ENCODE peak calls at places on chromosomes 2 and 18, in nine cellular contexts. K is tibial artery; C is CD8-positive, alpha-beta T cell; R is colonic mucosa; N is left ventricle myocardium inferior; E is breast epithelium; M is cardiac muscle cell; T is A673; Z is stomach. G is an unnamed sample.

GRCh38 chr2:137888845-137889244 is 75.4 kb upstream of the HNMT start:
- DNase-seq in K (no peak), C (no peak), R (peak; percentile 50), N (peak; percentile 19), E (no peak), M (peak; percentile 61), T (peak; percentile 51), Z (peak; percentile 51), G (peak; percentile 49)

GRCh38 chr2:12325806-12326205 is 390.9 kb upstream of the TRIB2 start:
- DNase-seq in K (peak; percentile 76), C (no peak), R (no peak), N (no peak), E (no peak), M (no peak), T (peak; percentile 74), Z (peak; percentile 53), G (no peak)

GRCh38 chr2:84654414-84654813 is 138.1 kb downstream of the DNAH6 start:
- DNase-seq in K (no peak), C (no peak), R (no peak), N (no peak), E (no peak), M (no peak), T (no peak), Z (no peak), G (no peak)

GRCh38 chr18:56835331-56835730 is 184.2 kb downstream of the WDR7 start:
- DNase-seq in K (no peak), C (no peak), R (no peak), N (no peak), E (no peak), M (no peak), T (no peak), Z (no peak), G (no peak)

GRCh38 chr2:151828143-151828889 is at the start of gene ARL5A:
- DNase-seq in K (peak; percentile 97), C (peak; percentile 93), R (peak; percentile 96), N (peak; percentile 95), E (peak; percentile 95), M (peak; percentile 97), T (peak; percentile 95), Z (peak; percentile 97), G (peak; percentile 95)

GRCh38 chr2:106065983-106066826 is 127.9 kb downstream of the UXS1 start:
- DNase-seq in K (no peak), C (no peak), R (no peak), N (no peak), E (no peak), M (peak; percentile 46), T (no peak), Z (no peak), G (no peak)

GRCh38 chr2:11746376-11746806 is at the start of gene LPIN1:
- DNase-seq in K (peak; percentile 95), C (peak; percentile 86), R (peak; percentile 91), N (peak; percentile 91), E (peak; percentile 90), M (peak; percentile 95), T (peak; percentile 91), Z (peak; percentile 93), G (peak; percentile 92)

GRCh38 chr2:45390856-45391255 is 220.2 kb downstream of the SRBD1 start:
- DNase-seq in K (no peak), C (no peak), R (no peak), N (no peak), E (no peak), M (no peak), T (no peak), Z (no peak), G (no peak)

GRCh38 chr2:67389286-67389685 is 7.8 kb upstream of the ETAA1 start:
- DNase-seq in K (no peak), C (no peak), R (no peak), N (no peak), E (no peak), M (no peak), T (peak; percentile 48), Z (no peak), G (no peak)

GRCh38 chr2:140506606-140507005 is 1624.2 kb downstream of the LRP1B start:
- DNase-seq in K (no peak), C (no peak), R (no peak), N (no peak), E (no peak), M (no peak), T (peak; percentile 15), Z (no peak), G (no peak)

GRCh38 chr18:58562999-58563667 is 65.8 kb downstream of the ALPK2 start:
- DNase-seq in K (no peak), C (no peak), R (no peak), N (no peak), E (no peak), M (no peak), T (no peak), Z (no peak), G (no peak)

GRCh38 chr2:185221-185620 is 78.6 kb downstream of the SH3YL1 start:
- DNase-seq in K (no peak), C (no peak), R (no peak), N (no peak), E (no peak), M (no peak), T (no peak), Z (no peak), G (no peak)

GRCh38 chr2:184695-185094 is 79.1 kb downstream of the SH3YL1 start:
- DNase-seq in K (no peak), C (no peak), R (no peak), N (no peak), E (no peak), M (no peak), T (no peak), Z (no peak), G (no peak)

GRCh38 chr2:191311-192190 is 72.3 kb downstream of the SH3YL1 start:
- DNase-seq in K (no peak), C (no peak), R (no peak), N (no peak), E (no peak), M (no peak), T (no peak), Z (no peak), G (no peak)

GRCh38 chr2:182509-183122 is 81.2 kb downstream of the SH3YL1 start:
- DNase-seq in K (no peak), C (no peak), R (no peak), N (no peak), E (no peak), M (no peak), T (peak; percentile 4), Z (no peak), G (no peak)

GRCh38 chr2:187825-188224 is 76.0 kb downstream of the SH3YL1 start:
- DNase-seq in K (no peak), C (no peak), R (no peak), N (no peak), E (no peak), M (no peak), T (no peak), Z (no peak), G (no peak)
- H3K9me3 ChIP-seq in K (no peaks in the 10 kb centered on the region), C (peaks cover 2% of the 10 kb centered on the region), R (no peaks in the 10 kb centered on the region), N (peaks cover 20% of the 10 kb centered on the region), E (peaks cover 14% of the 10 kb centered on the region), M (no peaks in the 10 kb centered on the region), T (peaks cover 12% of the 10 kb centered on the region), Z (peaks cover 13% of the 10 kb centered on the region), G (peaks cover 4% of the 10 kb centered on the region)

GRCh38 chr2:149651229-149651628 is 63.7 kb upstream of the MMADHC start:
- DNase-seq in K (no peak), C (no peak), R (no peak), N (no peak), E (no peak), M (no peak), T (no peak), Z (no peak), G (no peak)

GRCh38 chr2:149650006-149650405 is 62.4 kb upstream of the MMADHC start:
- DNase-seq in K (no peak), C (no peak), R (no peak), N (no peak), E (no peak), M (no peak), T (no peak), Z (no peak), G (no peak)

GRCh38 chr2:149645391-149645790 is 57.8 kb upstream of the MMADHC start:
- DNase-seq in K (no peak), C (no peak), R (no peak), N (no peak), E (no peak), M (peak; percentile 12), T (peak; percentile 13), Z (no peak), G (no peak)

GRCh38 chr2:149652520-149652919 is 64.9 kb upstream of the MMADHC start:
- DNase-seq in K (no peak), C (no peak), R (no peak), N (no peak), E (no peak), M (no peak), T (no peak), Z (no peak), G (no peak)

DNA sequence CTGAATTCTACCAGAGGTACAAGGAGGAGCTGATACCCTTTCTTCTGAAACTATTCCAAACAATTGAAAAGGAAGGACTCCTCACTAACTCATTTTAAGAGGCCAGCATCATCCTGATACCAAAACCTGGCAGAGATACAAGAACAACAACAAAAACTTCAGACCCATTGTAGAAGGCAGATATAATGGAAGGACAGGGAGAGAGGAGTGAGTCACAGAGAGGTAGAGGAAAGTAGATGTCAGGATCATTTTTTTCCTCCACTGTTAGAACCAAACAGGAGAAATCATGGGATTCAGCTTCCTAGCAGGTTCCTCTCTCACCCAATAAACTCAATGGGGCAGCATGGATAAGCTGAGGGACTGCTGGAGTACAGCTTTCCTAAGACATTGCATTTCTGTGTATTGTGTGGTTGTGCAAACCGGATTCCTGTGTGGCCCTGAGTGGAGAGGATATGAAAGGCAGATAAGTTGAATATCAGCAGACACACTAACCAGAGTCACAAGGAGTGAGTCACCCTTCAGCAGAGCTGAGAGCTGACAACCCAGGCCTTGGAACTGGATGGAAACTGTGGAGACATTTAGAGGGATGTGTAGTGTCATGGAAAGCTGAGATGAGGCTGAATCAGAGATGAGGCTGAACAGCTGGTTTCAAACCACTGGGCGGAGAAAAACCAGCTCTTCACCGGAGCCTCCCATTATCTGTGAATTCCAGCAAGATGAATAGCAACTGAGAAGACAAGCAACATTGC is 60.9 kb upstream of the MMADHC start:
- DNase-seq in K (no peak), C (no peak), R (peak; percentile 20), N (no peak), E (no peak), M (no peak), T (peak; percentile 21), Z (no peak), G (no peak)
- H3K27ac ChIP-seq in K (no peak overlapping the region), C (no peak overlapping the region), R (no peak overlapping the region), N (peak overlapping the region; percentile 10), E (no peak overlapping the region), M (no peak overlapping the region), T (no peak overlapping the region), Z (no peak overlapping the region), G (peak overlapping the region; percentile 41)

GRCh38 chr2:224142397-224143312 is 103.6 kb upstream of the SERPINE2 start:
- DNase-seq in K (no peak), C (no peak), R (no peak), N (no peak), E (no peak), M (no peak), T (peak; percentile 76), Z (no peak), G (no peak)
- H3K9me3 ChIP-seq in K (no peaks in the 10 kb centered on the region), C (no peaks in the 10 kb centered on the region), R (no peaks in the 10 kb centered on the region), N (no peaks in the 10 kb centered on the region), E (no peaks in the 10 kb centered on the region), M (no peaks in the 10 kb centered on the region), T (no peaks in the 10 kb centered on the region), Z (no peaks in the 10 kb centered on the region), G (no peaks in the 10 kb centered on the region)

DNA sequence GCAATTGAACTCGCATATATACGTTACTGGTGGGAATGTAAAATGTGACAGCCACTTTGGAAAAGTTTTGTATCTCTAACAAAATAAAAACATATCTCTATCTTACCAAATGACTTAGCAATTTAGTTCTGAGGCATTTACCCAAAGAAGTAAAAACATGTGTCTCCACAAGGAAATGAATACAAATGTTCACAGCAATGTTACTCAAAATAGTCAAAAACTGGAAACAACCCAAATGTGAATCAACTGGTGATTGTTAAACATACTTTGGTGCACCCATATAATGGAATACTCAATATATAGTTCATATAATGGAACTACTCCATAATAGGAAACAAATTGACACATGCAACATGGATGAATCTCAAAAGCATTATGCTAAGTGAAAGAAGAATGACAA is 70.4 kb upstream of the DNER start:
- DNase-seq in K (no peak), C (no peak), R (no peak), N (no peak), E (no peak), M (no peak), T (no peak), Z (no peak), G (no peak)
- H3K27ac ChIP-seq in K (no peak overlapping the region), C (no peak overlapping the region), R (no peak overlapping the region), N (no peak overlapping the region), E (no peak overlapping the region), M (no peak overlapping the region), T (no peak overlapping the region), Z (no peak overlapping the region), G (no peak overlapping the region)

G was measured in lower lobe of right lung.